ENCODE peak calls at places on chromosomes 1 and 21, in eight cellular contexts. A is glutamatergic neuron; G is brain microvascular endothelial cell; H is stimulated activated CD4-positive, alpha-beta T cell treated with anti-CD3 and anti-CD28 coated beads, Interleukin-4, amount 100 ng/mL, for 4 hours; C is A172; F is GM23248; S is ascending aorta; Y is aorta. B is an unnamed sample.

GRCh38 chr1:44422161-44422560 is 17.1 kb downstream of the RNF220 start:
- DNase-seq in A (no peak), G (no peak), H (no peak), C (no peak), F (no peak), S (no peak), Y (no peak), B (no peak)

GRCh38 chr1:228830185-228830953 is 95.1 kb downstream of the RHOU start:
- DNase-seq in A (no peak), G (no peak), H (no peak), C (no peak), F (no peak), S (no peak), Y (no peak), B (no peak)

GRCh38 chr1:169361281-169361680 is 6.3 kb downstream of the NME7 start:
- DNase-seq in A (no peak), G (no peak), H (no peak), C (no peak), F (peak; percentile 3), S (no peak), Y (no peak), B (no peak)

GRCh38 chr1:1081311-1082238 is 7.5 kb upstream of the RNF223 start:
- DNase-seq in A (no peak), G (no peak), H (no peak), C (no peak), F (no peak), S (no peak), Y (peak; percentile 45), B (no peak)

GRCh38 chr21:37071561-37072238 is 1.2 kb downstream of the PIGP start:
- DNase-seq in A (no peak), G (peak; percentile 45), H (no peak), C (peak; percentile 61), F (peak; percentile 93), S (peak; percentile 32), Y (peak; percentile 73), B (peak; percentile 1)

GRCh38 chr1:205505076-205505729 is 734 bp downstream of the CDK18 start:
- DNase-seq in A (no peak), G (no peak), H (no peak), C (no peak), F (no peak), S (no peak), Y (no peak), B (peak; percentile 65)

GRCh38 chr1:93864175-93864574 is 14.8 kb downstream of the DNTTIP2 start:
- DNase-seq in A (no peak), G (no peak), H (no peak), C (no peak), F (no peak), S (no peak), Y (no peak), B (no peak)

GRCh38 chr1:152026895-152027294 is 9.9 kb downstream of the S100A11 start:
- DNase-seq in A (no peak), G (peak; percentile 71), H (no peak), C (peak; percentile 57), F (no peak), S (no peak), Y (no peak), B (no peak)

GRCh38 chr1:184387069-184387870 is 441 bp downstream of the C1orf21 start:
- DNase-seq in A (peak; percentile 68), G (peak; percentile 5), H (peak; percentile 3), C (peak; percentile 28), F (peak; percentile 63), S (no peak), Y (peak; percentile 68), B (no peak)

GRCh38 chr1:50109647-50110075 is 941 bp downstream of the ELAVL4 start:
- DNase-seq in A (peak; percentile 24), G (no peak), H (no peak), C (no peak), F (peak; percentile 4), S (no peak), Y (no peak), B (no peak)

GRCh38 chr1:94675373-94675772 is 133.8 kb upstream of the F3 start:
- DNase-seq in A (no peak), G (no peak), H (no peak), C (no peak), F (no peak), S (no peak), Y (no peak), B (no peak)

GRCh38 chr1:24557220-24557619 is 1.3 kb downstream of the NCMAP start:
- DNase-seq in A (no peak), G (no peak), H (no peak), C (no peak), F (no peak), S (no peak), Y (no peak), B (no peak)

GRCh38 chr1:30085814-30086770 is 637.3 kb downstream of the MATN1 start:
- DNase-seq in A (peak; percentile 94), G (peak; percentile 26), H (peak; percentile 21), C (no peak), F (peak; percentile 50), S (no peak), Y (peak; percentile 82), B (no peak)

GRCh38 chr1:231666220-231666956 is 39.8 kb downstream of the DISC1 start:
- DNase-seq in A (no peak), G (no peak), H (no peak), C (no peak), F (no peak), S (no peak), Y (no peak), B (no peak)

GRCh38 chr1:7975212-7975865 is 13.8 kb downstream of the PARK7 start:
- DNase-seq in A (peak; percentile 83), G (peak; percentile 65), H (no peak), C (peak; percentile 73), F (peak; percentile 81), S (no peak), Y (peak; percentile 66), B (peak; percentile 85)

GRCh38 chr1:248404024-248404423 is 1.2 kb downstream of the OR2T1 start:
- DNase-seq in A (no peak), G (no peak), H (no peak), C (no peak), F (no peak), S (no peak), Y (no peak), B (peak; percentile 4)

GRCh38 chr1:162023547-162024501 is at the start of gene OLFML2B:
- DNase-seq in A (peak; percentile 86), G (peak; percentile 81), H (peak; percentile 46), C (peak; percentile 80), F (peak; percentile 94), S (no peak), Y (peak; percentile 90), B (peak; percentile 71)

GRCh38 chr1:175904808-175905207 is 161.4 kb upstream of the TNR start:
- DNase-seq in A (no peak), G (no peak), H (no peak), C (no peak), F (no peak), S (no peak), Y (no peak), B (no peak)

GRCh38 chr21:33661146-33661545 is 18.8 kb downstream of the ITSN1 start:
- DNase-seq in A (no peak), G (no peak), H (no peak), C (no peak), F (peak; percentile 47), S (no peak), Y (no peak), B (no peak)

GRCh38 chr1:88973520-88974137 is 18.8 kb downstream of the KYAT3 start:
- DNase-seq in A (no peak), G (peak; percentile 41), H (no peak), C (no peak), F (peak; percentile 61), S (no peak), Y (no peak), B (no peak)

GRCh38 chr1:245419572-245419971 is 264.8 kb downstream of the KIF26B start:
- DNase-seq in A (no peak), G (no peak), H (no peak), C (no peak), F (no peak), S (no peak), Y (no peak), B (no peak)

GRCh38 chr1:44557756-44558155 is 116.5 kb downstream of the TMEM53 start:
- DNase-seq in A (no peak), G (no peak), H (no peak), C (peak; percentile 18), F (peak; percentile 10), S (no peak), Y (no peak), B (peak; percentile 61)

GRCh38 chr1:87478231-87478630 is 149.6 kb downstream of the LMO4 start:
- DNase-seq in A (no peak), G (no peak), H (no peak), C (peak; percentile 2), F (peak; percentile 38), S (no peak), Y (no peak), B (no peak)

GRCh38 chr1:154324241-154324640 is 1.1 kb upstream of the ATP8B2 start:
- DNase-seq in A (no peak), G (no peak), H (no peak), C (no peak), F (no peak), S (no peak), Y (no peak), B (no peak)

GRCh38 chr1:6724517-6725141 is 23.0 kb upstream of the DNAJC11 start:
- DNase-seq in A (no peak), G (peak; percentile 81), H (no peak), C (peak; percentile 66), F (peak; percentile 75), S (no peak), Y (no peak), B (peak; percentile 80)

GRCh38 chr21:39726133-39726532 is 18.9 kb upstream of the IGSF5 start:
- DNase-seq in A (no peak), G (no peak), H (no peak), C (no peak), F (peak; percentile 7), S (no peak), Y (no peak), B (no peak)

GRCh38 chr1:56284933-56285332 is 294.4 kb downstream of the PLPP3 start:
- DNase-seq in A (no peak), G (peak; percentile 28), H (no peak), C (no peak), F (peak; percentile 70), S (no peak), Y (no peak), B (no peak)

GRCh38 chr1:61338899-61339298 is 256.5 kb downstream of the NFIA start:
- DNase-seq in A (no peak), G (no peak), H (no peak), C (no peak), F (no peak), S (no peak), Y (no peak), B (no peak)

GRCh38 chr1:192512426-192513125 is 63.0 kb upstream of the RGS1 start:
- DNase-seq in A (no peak), G (no peak), H (no peak), C (peak; percentile 33), F (no peak), S (no peak), Y (peak; percentile 66), B (no peak)